ENCODE peak calls at places on chromosomes 16 and 17, in five cellular contexts. I, R, A, L and J are unnamed samples.

GRCh38 chr16:11361043-11361442 is 15.8 kb downstream of the RMI2 start:
- DNase-seq in L (no peak), A (no peak), R (no peak), I (no peak), J (no peak)

GRCh38 chr16:84919267-84919666 is 92.1 kb downstream of the ZDHHC7 start:
- DNase-seq in I (no peak), L (no peak), R (no peak), A (no peak), J (no peak)

GRCh38 chr16:28320741-28321140 is 28.4 kb downstream of the SBK1 start:
- DNase-seq in I (no peak), R (no peak), L (no peak), A (no peak), J (no peak)

GRCh38 chr17:77872199-77872598 is 86.3 kb upstream of the TNRC6C start:
- DNase-seq in I (no peak), A (no peak), R (no peak), L (peak; percentile 62), J (no peak)

GRCh38 chr16:70553175-70553574 is 29.6 kb downstream of the SF3B3 start:
- DNase-seq in A (no peak), R (peak; percentile 13), L (no peak), I (no peak), J (no peak)

GRCh38 chr17:6752068-6752909 is 3.6 kb upstream of the XAF1 start:
- DNase-seq in R (peak; percentile 98), L (no peak), A (no peak), I (no peak), J (no peak)

GRCh38 chr16:16143038-16143763 is 80.1 kb downstream of the ABCC6 start:
- DNase-seq in L (no peak), A (no peak), R (peak; percentile 25), I (no peak), J (peak; percentile 18)

GRCh38 chr17:30337393-30337999 is 3.6 kb upstream of the TMIGD1 start:
- DNase-seq in L (no peak), R (no peak), I (no peak), A (no peak), J (no peak)

GRCh38 chr16:22861585-22861984 is 47.6 kb downstream of the HS3ST2 start:
- DNase-seq in A (no peak), I (no peak), L (no peak), R (no peak), J (no peak)

GRCh38 chr17:10742431-10742830 is 12.6 kb upstream of the TMEM220 start:
- DNase-seq in L (no peak), R (no peak), A (no peak), I (no peak), J (no peak)